ENCODE peak calls at places on chromosomes 1 and 21, in six cellular contexts. N is upper lobe of left lung, T is tibial nerve, M is transverse colon, Q is body of pancreas, S is esophagus squamous epithelium. D is an unnamed sample.

GRCh38 chr1:193771596-193771995 is 585.2 kb upstream of the B3GALT2 start:
- DNase-seq in N (no peak), T (no peak), M (no peak), Q (no peak), S (no peak), D (no peak)

GRCh38 chr1:225926551-225927113 is 2.6 kb upstream of the PYCR2 start:
- DNase-seq in N (no peak), T (no peak), M (no peak), Q (no peak), S (no peak), D (no peak)

GRCh38 chr1:29453502-29454240 is 217.3 kb downstream of the PTPRU start:
- DNase-seq in N (no peak), T (no peak), M (no peak), Q (peak), S (no peak), D (no peak)

GRCh38 chr21:40054403-40054802 is 187.2 kb downstream of the PCP4 start:
- DNase-seq in N (no peak), T (no peak), M (peak), Q (peak), S (no peak), D (no peak)

GRCh38 chr1:65668368-65668767 is 124.3 kb upstream of the PDE4B start:
- DNase-seq in N (no peak), T (no peak), M (no peak), Q (no peak), S (no peak), D (no peak)

GRCh38 chr1:93620841-93621210 is 60.8 kb downstream of the BCAR3 start:
- DNase-seq in N (no peak), T (no peak), M (peak), Q (no peak), S (no peak), D (peak)

GRCh38 chr1:11535761-11536572 is 57.0 kb downstream of the DISP3 start:
- DNase-seq in N (peak), T (no peak), M (no peak), Q (no peak), S (no peak), D (no peak)

GRCh38 chr1:42961560-42962091 is 3.0 kb upstream of the SLC2A1 start:
- DNase-seq in N (no peak), T (no peak), M (no peak), Q (no peak), S (no peak), D (no peak)

GRCh38 chr1:156402621-156403020 is 33.6 kb downstream of the RHBG start:
- DNase-seq in N (no peak), T (no peak), M (no peak), Q (no peak), S (no peak), D (no peak)

GRCh38 chr1:167165948-167166702 is 54.6 kb upstream of the POU2F1 start:
- DNase-seq in N (no peak), T (no peak), M (peak), Q (no peak), S (no peak), D (no peak)

GRCh38 chr1:208641881-208642280 is 397.7 kb upstream of the PLXNA2 start:
- DNase-seq in N (no peak), T (no peak), M (no peak), Q (no peak), S (no peak), D (no peak)

GRCh38 chr1:7686301-7686850 is 84.7 kb upstream of the VAMP3 start:
- DNase-seq in N (no peak), T (no peak), M (no peak), Q (no peak), S (no peak), D (peak)

GRCh38 chr1:28329395-28330153 is 734 bp downstream of the MED18 start:
- DNase-seq in N (no peak), T (no peak), M (peak), Q (peak), S (no peak), D (peak)

GRCh38 chr1:27960762-27961645 is 1.2 kb downstream of the XKR8 start:
- DNase-seq in N (no peak), T (no peak), M (peak), Q (peak), S (no peak), D (no peak)

GRCh38 chr1:11484321-11484655 is 5.3 kb downstream of the DISP3 start:
- DNase-seq in N (no peak), T (no peak), M (no peak), Q (no peak), S (no peak), D (no peak)

GRCh38 chr1:33455537-33456301 is 16.7 kb upstream of the ZSCAN20 start:
- DNase-seq in N (no peak), T (no peak), M (no peak), Q (peak), S (no peak), D (no peak)

GRCh38 chr21:45996311-45997204 is 15.0 kb downstream of the COL6A1 start:
- DNase-seq in N (peak), T (no peak), M (no peak), Q (peak), S (no peak), D (peak)

GRCh38 chr1:81375884-81376548 is 424.7 kb upstream of the ADGRL2 start:
- DNase-seq in N (no peak), T (no peak), M (no peak), Q (no peak), S (no peak), D (no peak)

GRCh38 chr1:47804127-47804526 is 193.1 kb downstream of the TRABD2B start:
- DNase-seq in N (peak), T (no peak), M (no peak), Q (no peak), S (no peak), D (no peak)

GRCh38 chr1:175493321-175493998 is 249.9 kb downstream of the TNR start:
- DNase-seq in N (peak), T (no peak), M (no peak), Q (no peak), S (no peak), D (no peak)

GRCh38 chr1:14740016-14740415 is 141.5 kb downstream of the KAZN start:
- DNase-seq in N (no peak), T (no peak), M (no peak), Q (no peak), S (no peak), D (no peak)

GRCh38 chr1:18297896-18298648 is 182.7 kb upstream of the KLHDC7A start:
- DNase-seq in N (no peak), T (no peak), M (no peak), Q (no peak), S (no peak), D (no peak)

GRCh38 chr1:84889437-84889836 is 3.6 kb downstream of the LPAR3 start:
- DNase-seq in N (no peak), T (no peak), M (no peak), Q (no peak), S (no peak), D (no peak)

GRCh38 chr1:68065766-68066165 is 15.3 kb upstream of the DIRAS3 start:
- DNase-seq in N (no peak), T (no peak), M (no peak), Q (no peak), S (no peak), D (no peak)

GRCh38 chr21:26293291-26293946 is 122.8 kb upstream of the APP start:
- DNase-seq in N (no peak), T (no peak), M (no peak), Q (no peak), S (no peak), D (no peak)

GRCh38 chr1:88943221-88943620 is 49.2 kb downstream of the KYAT3 start:
- DNase-seq in N (no peak), T (no peak), M (no peak), Q (no peak), S (no peak), D (no peak)

GRCh38 chr1:196599324-196599723 is 8.9 kb downstream of the KCNT2 start:
- DNase-seq in N (no peak), T (no peak), M (no peak), Q (no peak), S (no peak), D (no peak)

GRCh38 chr1:20962576-20963258 is 175.6 kb upstream of the HP1BP3 start:
- DNase-seq in N (no peak), T (no peak), M (no peak), Q (no peak), S (no peak), D (no peak)

GRCh38 chr1:220983877-220984635 is 104.8 kb downstream of the HLX start:
- DNase-seq in N (peak), T (no peak), M (no peak), Q (peak), S (no peak), D (peak)

GRCh38 chr1:60583696-60584095 is 498.7 kb upstream of the NFIA start:
- DNase-seq in N (no peak), T (no peak), M (no peak), Q (no peak), S (no peak), D (no peak)
- TF ChIP-seq POLR2A in N (no peak), T (no peak), M (no peak), Q (no peak), S (no peak), D (no peak)

DNA sequence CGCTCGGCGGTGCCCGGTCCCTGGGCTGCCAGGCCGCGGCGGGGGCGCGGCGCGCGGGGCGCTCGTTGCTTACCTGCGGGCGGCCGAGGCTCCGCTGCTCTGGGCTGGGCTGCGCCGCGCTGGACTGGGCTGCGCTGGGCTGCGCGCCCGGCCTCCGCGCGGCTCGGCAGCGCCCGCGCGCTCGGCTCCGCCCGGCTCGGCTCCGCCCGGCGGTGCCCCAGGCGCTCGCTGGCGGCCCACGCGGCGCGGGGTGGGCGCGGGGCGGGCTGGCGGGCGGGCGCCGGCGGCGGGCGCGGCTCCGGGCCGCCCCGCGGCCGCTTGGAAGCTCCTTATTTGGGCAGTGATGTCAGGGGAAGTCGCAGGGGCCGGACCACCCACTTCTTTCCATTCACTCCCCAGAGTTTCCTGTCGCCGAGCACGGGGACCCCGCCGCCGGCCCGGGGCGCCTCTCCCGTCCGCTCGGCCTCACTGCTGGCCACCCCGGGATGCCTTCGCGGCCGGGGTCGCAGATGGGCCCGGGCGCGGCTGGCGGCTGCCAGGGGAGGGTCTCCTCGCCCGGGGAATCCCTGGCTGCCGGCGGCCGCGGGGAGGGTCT is 177.7 kb upstream of the EDN2 start:
- DNase-seq in N (peak), T (no peak), M (peak), Q (peak), S (no peak), D (peak)
- TF ChIP-seq POLR2A in N (no peak), T (peak), M (no peak), Q (peak), S (peak), D (peak)

DNA sequence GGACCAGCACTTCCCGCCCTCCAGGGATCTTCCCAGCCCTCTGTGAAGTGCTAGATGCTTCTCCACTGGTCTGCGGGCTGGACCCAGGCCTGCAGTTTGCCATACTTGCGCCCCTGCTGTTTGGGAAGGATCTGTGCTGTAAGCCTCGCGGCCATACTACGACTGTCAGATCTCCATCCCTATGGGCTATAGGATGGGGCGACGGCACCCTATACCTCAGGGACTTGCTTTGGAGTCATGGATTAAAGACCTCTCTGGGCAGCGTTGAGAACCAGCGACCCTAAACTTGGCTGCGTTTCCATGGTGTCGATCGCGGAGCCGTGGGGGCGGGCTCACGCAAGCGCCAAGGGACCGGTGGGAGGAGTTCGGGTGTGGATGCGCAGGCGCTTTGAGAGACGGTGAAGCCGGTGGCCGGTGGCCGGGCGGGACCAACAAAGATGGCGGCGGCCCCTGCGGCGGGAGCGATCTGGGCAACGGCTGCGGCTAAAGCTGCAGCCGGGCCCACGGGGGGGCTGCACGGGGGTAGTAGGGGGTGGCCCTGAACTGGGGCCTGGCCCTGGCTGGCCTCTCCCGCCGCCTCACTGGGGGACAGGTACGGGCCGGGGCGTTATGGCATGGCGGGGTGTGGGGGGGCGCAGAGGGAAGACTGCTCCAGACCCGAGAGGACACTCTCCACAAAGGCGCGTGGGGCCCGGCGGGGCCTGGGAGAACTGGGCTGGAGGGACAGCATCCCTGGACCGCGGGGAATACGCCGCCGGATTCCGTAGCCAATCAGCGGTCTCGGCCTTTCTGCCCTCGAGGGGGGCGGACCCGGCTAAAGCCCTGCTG is at the start of gene USP21:
- DNase-seq in N (peak), T (peak), M (peak), Q (peak), S (peak), D (peak)
- TF ChIP-seq POLR2A in N (no peak), T (peak), M (peak), Q (peak), S (no peak), D (peak)

DNA sequence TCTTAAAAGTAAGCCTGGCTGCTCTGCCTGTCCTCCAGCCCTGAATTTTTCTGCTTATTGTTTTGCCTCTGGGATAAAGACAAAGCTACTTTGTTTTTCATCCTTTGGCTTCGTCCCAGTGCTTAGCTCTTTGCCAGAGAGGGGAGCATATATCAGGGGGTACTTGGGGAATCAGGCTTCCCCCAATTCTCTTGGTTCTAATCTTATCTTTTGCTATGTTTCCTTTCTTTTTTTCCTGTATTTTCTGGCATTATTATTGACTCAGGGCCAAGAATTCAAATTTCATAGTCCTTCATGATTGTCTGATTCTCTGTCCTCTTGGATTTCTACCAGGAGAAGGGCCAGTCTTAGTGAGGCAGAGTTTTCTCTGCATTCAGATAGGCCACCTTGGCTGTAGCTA is 51.2 kb downstream of the GIPC2 start:
- DNase-seq in N (no peak), T (no peak), M (no peak), Q (no peak), S (no peak), D (no peak)
- TF ChIP-seq POLR2A in N (no peak), T (no peak), M (no peak), Q (no peak), S (no peak), D (no peak)

GRCh38 chr1:31413405-31414005 is 492 bp downstream of the SERINC2 start:
- DNase-seq in N (peak), T (peak), M (peak), Q (peak), S (no peak), D (peak)
- TF ChIP-seq POLR2A in N (no peak), T (no peak), M (peak), Q (peak), S (no peak), D (peak)

DNA sequence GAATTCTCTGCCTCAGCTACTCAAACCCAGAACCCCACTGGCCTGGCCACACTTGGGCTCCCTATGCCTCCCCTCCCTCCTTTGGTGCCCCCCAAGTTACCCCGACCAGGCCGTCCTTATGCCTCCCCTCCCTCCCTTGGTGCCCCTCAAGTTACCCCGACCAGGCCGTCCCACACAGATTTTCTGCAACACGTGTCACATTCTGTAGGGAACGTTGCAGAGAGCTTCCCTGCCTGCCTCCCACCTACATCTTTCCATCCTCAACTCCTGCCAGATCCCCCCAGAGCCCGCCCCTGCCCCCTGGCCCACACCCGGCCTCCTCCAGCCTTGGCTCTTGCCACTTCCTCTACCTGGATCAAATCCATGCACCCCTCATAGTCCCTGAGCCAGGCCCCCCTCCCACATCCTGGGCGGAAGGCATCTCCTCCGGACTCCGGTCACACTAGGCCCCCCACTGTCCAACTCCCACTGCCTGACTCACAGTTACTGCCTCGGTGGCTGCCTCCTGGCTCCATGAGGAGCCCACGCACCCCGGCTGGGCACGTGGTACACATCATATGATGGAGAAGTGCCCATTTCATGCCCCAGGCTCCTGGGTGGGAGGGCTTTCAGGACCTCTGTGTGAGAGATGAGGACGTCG is 41.2 kb downstream of the KCNAB2 start:
- DNase-seq in N (peak), T (no peak), M (no peak), Q (no peak), S (no peak), D (no peak)
- TF ChIP-seq POLR2A in N (no peak), T (no peak), M (no peak), Q (no peak), S (no peak), D (no peak)

GRCh38 chr1:90371106-90371813 is 345.8 kb downstream of the BARHL2 start:
- DNase-seq in N (no peak), T (no peak), M (no peak), Q (no peak), S (no peak), D (no peak)

DNA sequence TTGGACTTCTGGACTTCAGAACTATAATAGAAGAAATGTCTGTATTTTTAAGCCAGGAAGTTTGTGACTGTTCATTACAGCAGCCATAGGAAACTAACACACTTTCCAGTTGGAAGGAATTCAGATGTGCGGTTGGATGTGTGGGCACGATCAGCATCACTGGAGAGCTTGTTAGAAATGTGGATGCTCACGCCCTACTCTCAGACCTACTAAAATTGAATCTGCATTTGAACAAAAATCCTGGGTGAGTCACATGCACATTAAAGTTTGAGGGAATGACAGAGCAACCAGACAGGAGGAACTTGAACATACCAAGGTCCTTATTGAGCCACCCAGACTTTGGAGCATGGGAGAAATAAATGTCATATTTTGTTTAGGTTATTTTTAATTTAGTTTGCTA is 346.4 kb downstream of the BARHL2 start:
- DNase-seq in N (no peak), T (no peak), M (no peak), Q (no peak), S (no peak), D (no peak)
- TF ChIP-seq POLR2A in N (no peak), T (no peak), M (no peak), Q (no peak), S (no peak), D (no peak)